ENCODE peak calls at places on chromosomes 5 and 9, in six cellular contexts. L is IMR-90, K is HEK293T, I is Kasumi-1, O is NCI-H2107, C is osteocyte. P is an unnamed sample.
A peak's percentile ranks its signal among the peaks of the same experiment; 100 is the strongest.

GRCh38 chr9:121055642-121056143 is 5.6 kb upstream of the C5 start:
- DNase-seq in I (peak; percentile 16), C (no peak), O (no peak), L (peak; percentile 3), K (peak; percentile 44), P (no peak)

GRCh38 chr5:139273322-139273571 is 20.3 kb upstream of the MATR3 start:
- DNase-seq in K (peak; percentile 23), C (no peak), I (no peak), L (no peak), O (no peak), P (no peak)

GRCh38 chr5:138753794-138754698 is 821 bp downstream of the CTNNA1 start:
- DNase-seq in L (peak; percentile 84), K (peak; percentile 64), I (peak; percentile 56), C (peak; percentile 90), O (peak; percentile 28), P (peak; percentile 55)

GRCh38 chr5:156356238-156356637 is 29.3 kb downstream of the SGCD start:
- DNase-seq in C (no peak), L (peak; percentile 94), I (no peak), K (no peak), O (no peak), P (no peak)

GRCh38 chr9:31304576-31304975 is 1079.9 kb upstream of the ACO1 start:
- DNase-seq in O (no peak), I (no peak), L (peak; percentile 32), K (no peak), C (no peak), P (no peak)

GRCh38 chr5:171600736-171601265 is 181.4 kb downstream of the FGF18 start:
- DNase-seq in I (peak; percentile 91), O (no peak), K (no peak), C (peak; percentile 63), L (peak; percentile 16), P (no peak)

GRCh38 chr9:107173422-107174180 is 109.5 kb upstream of the RAD23B start:
- DNase-seq in C (no peak), L (no peak), O (no peak), I (no peak), K (no peak), P (no peak)

GRCh38 chr9:98879958-98880300 is 63.8 kb upstream of the COL15A1 start:
- DNase-seq in I (no peak), C (no peak), L (no peak), O (no peak), K (no peak), P (no peak)

GRCh38 chr9:117044241-117044640 is 357.1 kb downstream of the TRIM32 start:
- DNase-seq in L (no peak), K (no peak), I (no peak), C (no peak), O (no peak), P (no peak)